ENCODE peak calls at places on chromosomes 16 and 17, in six cellular contexts. O, X, L, A, I and B are unnamed samples.

GRCh38 chr17:41537990-41538389 is 9.9 kb upstream of the KRT19 start:
- DNase-seq in O (no peak), X (no peak), L (no peak), A (no peak), I (no peak), B (no peak)

GRCh38 chr17:2980904-2981246 is 82.5 kb downstream of the OR1D5 start:
- DNase-seq in O (no peak), X (no peak), L (no peak), A (no peak), I (no peak), B (no peak)

GRCh38 chr16:74622005-74622404 is 15.1 kb upstream of the GLG1 start:
- DNase-seq in O (no peak), X (no peak), L (no peak), A (no peak), I (no peak), B (no peak)

GRCh38 chr16:88659160-88659559 is 3.7 kb downstream of the MVD start:
- DNase-seq in O (no peak), X (no peak), L (no peak), A (no peak), I (no peak), B (no peak)

GRCh38 chr16:17963185-17963836 is 373.2 kb downstream of the NPIPA8 start:
- DNase-seq in O (no peak), X (no peak), L (no peak), A (no peak), I (no peak), B (no peak)

GRCh38 chr17:48030531-48030930 is 7.1 kb downstream of the COPZ2 start:
- DNase-seq in O (no peak), X (no peak), L (no peak), A (no peak), I (no peak), B (no peak)

GRCh38 chr16:86681440-86681838 is 103.1 kb downstream of the FOXL1 start:
- DNase-seq in O (no peak), X (no peak), L (no peak), A (no peak), I (no peak), B (no peak)

GRCh38 chr16:4918790-4919210 is 18.1 kb downstream of the PPL start:
- DNase-seq in O (no peak), X (no peak), L (peak; percentile 84), A (no peak), I (peak; percentile 81), B (no peak)

GRCh38 chr17:30112794-30113193 is 3.8 kb upstream of the NSRP1 start:
- DNase-seq in O (no peak), X (no peak), L (no peak), A (no peak), I (no peak), B (no peak)

GRCh38 chr17:8160741-8161221 is 2.0 kb downstream of the VAMP2 start:
- DNase-seq in O (no peak), X (no peak), L (peak; percentile 27), A (no peak), I (peak; percentile 43), B (no peak)

GRCh38 chr17:38861399-38861843 is 7.9 kb upstream of the RPL23 start:
- DNase-seq in O (peak; percentile 67), X (no peak), L (no peak), A (no peak), I (no peak), B (no peak)

GRCh38 chr16:83312846-83313245 is 494.9 kb upstream of the HSBP1 start:
- DNase-seq in O (no peak), X (peak; percentile 7), L (no peak), A (no peak), I (no peak), B (no peak)

GRCh38 chr16:53598513-53599266 is 95.7 kb upstream of the AKTIP start:
- DNase-seq in O (no peak), X (no peak), L (no peak), A (no peak), I (no peak), B (no peak)

GRCh38 chr17:19531780-19532501 is 1.7 kb upstream of the SLC47A1 start:
- DNase-seq in O (no peak), X (no peak), L (no peak), A (no peak), I (no peak), B (no peak)
- TF ChIP-seq CTCF in O (no peak), X (no peak), L (no peak), A (no peak), I (no peak), B (no peak)

DNA sequence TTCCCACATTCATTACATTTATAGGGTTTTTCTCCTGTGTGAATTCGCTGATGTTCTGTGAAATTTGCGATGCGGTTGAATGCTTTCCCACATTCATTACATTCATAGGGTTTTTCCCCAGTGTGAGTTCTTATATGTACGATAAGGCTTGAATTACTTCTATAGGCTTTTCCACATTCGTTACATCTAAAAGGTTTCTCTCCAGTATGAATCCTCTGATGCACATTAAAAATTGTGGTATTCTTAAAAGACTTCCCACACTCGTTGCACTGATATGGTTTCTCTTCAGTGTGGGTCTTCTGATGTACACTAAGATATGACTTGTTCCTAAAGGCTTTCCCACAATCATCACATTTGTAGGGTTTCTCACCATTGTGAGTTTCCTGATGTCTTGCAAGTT is 30.4 kb downstream of the ZNF624 start:
- DNase-seq in O (no peak), X (no peak), L (no peak), A (no peak), I (no peak), B (no peak)
- H3K9me3 ChIP-seq in O (peaks cover 91% of the 10 kb centered on the region), X (peaks cover 7% of the 10 kb centered on the region), L (peaks cover 90% of the 10 kb centered on the region), A (peaks cover 60% of the 10 kb centered on the region), I (peaks cover 68% of the 10 kb centered on the region), B (peaks cover 89% of the 10 kb centered on the region)

DNA sequence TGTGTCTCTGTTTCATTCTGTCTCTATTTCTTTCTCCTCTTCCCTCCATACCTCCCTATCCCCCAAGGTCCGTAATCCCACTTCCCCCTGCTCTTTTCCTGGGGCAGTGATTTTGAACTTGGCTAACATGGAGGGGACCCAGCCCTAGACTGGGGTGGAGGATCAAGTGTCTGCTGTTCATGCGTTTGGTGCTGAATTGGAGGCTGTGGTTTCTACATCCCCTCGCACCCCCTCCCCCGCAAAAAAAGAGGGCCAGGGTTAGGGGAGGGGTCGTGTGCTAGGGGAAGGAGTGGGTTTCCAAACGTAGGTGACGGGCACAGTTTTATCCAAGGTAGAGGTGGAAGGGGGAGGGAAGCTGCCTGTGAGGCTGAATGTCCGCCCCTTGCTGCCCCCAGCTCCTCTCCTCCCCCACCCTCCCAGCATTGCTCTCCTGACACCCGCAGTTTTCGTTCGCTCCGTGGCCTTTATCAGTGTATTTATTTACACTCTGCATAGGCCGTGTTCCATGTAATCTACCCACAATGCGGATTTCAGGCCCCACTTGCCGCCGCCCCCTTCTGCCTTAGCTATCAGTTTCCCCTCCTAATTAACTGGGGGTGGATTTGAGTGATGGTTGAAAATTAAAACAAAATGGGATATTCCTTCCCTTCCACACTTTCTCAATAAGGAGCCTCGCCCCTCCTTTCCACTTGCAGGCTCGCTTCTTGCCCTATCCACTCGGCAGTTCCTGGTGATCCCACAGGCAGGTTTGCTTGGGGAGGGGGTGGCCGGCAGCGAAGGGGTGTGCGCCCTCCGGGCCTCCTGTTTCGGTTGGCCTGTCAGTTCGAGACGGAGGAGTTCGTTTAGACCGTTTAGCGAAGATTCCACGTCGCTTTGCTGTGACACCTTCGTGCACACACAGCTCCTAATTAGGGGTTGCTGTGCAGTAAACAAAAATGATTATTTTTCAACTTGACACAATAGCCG is 2.0 kb downstream of the GNAO1 start:
- DNase-seq in O (no peak), X (peak; percentile 64), L (no peak), A (peak; percentile 28), I (no peak), B (no peak)
- H3K27ac ChIP-seq in O (no peak overlapping the region), X (no peak overlapping the region), L (no peak overlapping the region), A (peak overlapping the region; percentile 93), I (no peak overlapping the region), B (no peak overlapping the region)

GRCh38 chr17:80124351-80124981 is 22.5 kb downstream of the EIF4A3 start:
- DNase-seq in O (peak; percentile 75), X (peak; percentile 49), L (no peak), A (peak; percentile 42), I (no peak), B (no peak)
- TF ChIP-seq CTCF in O (peak; percentile 89), X (peak; percentile 52), L (peak; percentile 18), A (peak; percentile 42), I (peak; percentile 11), B (no peak)

GRCh38 chr17:82435103-82435502 is 15.4 kb downstream of the CYBC1 start:
- DNase-seq in O (no peak), X (no peak), L (no peak), A (no peak), I (no peak), B (no peak)

GRCh38 chr17:82433560-82434215 is 15.3 kb upstream of the OGFOD3 start:
- DNase-seq in O (no peak), X (no peak), L (no peak), A (no peak), I (no peak), B (no peak)

GRCh38 chr17:82432017-82432416 is 13.6 kb upstream of the OGFOD3 start:
- DNase-seq in O (no peak), X (no peak), L (no peak), A (no peak), I (no peak), B (no peak)

GRCh38 chr17:82435601-82436583 is 14.7 kb downstream of the CYBC1 start:
- DNase-seq in O (no peak), X (no peak), L (no peak), A (no peak), I (no peak), B (no peak)

GRCh38 chr17:82434216-82434565 is 15.8 kb upstream of the OGFOD3 start:
- DNase-seq in O (no peak), X (no peak), L (no peak), A (no peak), I (no peak), B (peak; percentile 8)
- H3K9me3 ChIP-seq in O (no peaks in the 10 kb centered on the region), X (no peaks in the 10 kb centered on the region), L (no peaks in the 10 kb centered on the region), A (no peaks in the 10 kb centered on the region), I (no peaks in the 10 kb centered on the region), B (no peaks in the 10 kb centered on the region)